ENCODE peak calls at places on chromosome 14, in seven cellular contexts. X is neural progenitor cell; I is breast epithelium; G is Peyer's patch; S is CD8-positive, alpha-beta memory T cell; Z is psoas muscle; D is Caco-2. B is an unnamed sample.

GRCh38 chr14:22887990-22888378 is 5.0 kb downstream of the REM2 start:
- DNase-seq in S (no peak), X (no peak), G (peak; percentile 83), D (no peak), I (no peak), Z (no peak), B (no peak)

GRCh38 chr14:21894003-21894897 is 220.6 kb upstream of the OR4E1 start:
- DNase-seq in S (peak; percentile 63), I (no peak), D (no peak), X (peak; percentile 52), G (peak; percentile 21), Z (no peak), B (peak; percentile 25)

GRCh38 chr14:65594153-65594881 is 181.8 kb downstream of the FUT8 start:
- DNase-seq in S (no peak), G (no peak), X (peak; percentile 48), Z (no peak), I (no peak), D (peak; percentile 48), B (no peak)

GRCh38 chr14:54374117-54374884 is 22.5 kb upstream of the CDKN3 start:
- DNase-seq in X (no peak), I (no peak), Z (no peak), S (no peak), G (no peak), D (no peak), B (no peak)

GRCh38 chr14:93135399-93135798 is 19.7 kb upstream of the ITPK1 start:
- DNase-seq in I (peak; percentile 24), D (no peak), S (no peak), X (no peak), Z (peak; percentile 8), G (no peak), B (no peak)

GRCh38 chr14:29169408-29169807 is 402.8 kb downstream of the FOXG1 start:
- DNase-seq in S (no peak), D (no peak), I (no peak), X (no peak), G (no peak), Z (no peak), B (no peak)

GRCh38 chr14:99944241-99944651 is 121.0 kb upstream of the EVL start:
- DNase-seq in S (no peak), X (no peak), D (no peak), Z (no peak), G (no peak), I (no peak), B (no peak)

GRCh38 chr14:25622752-25623151 is 572.8 kb upstream of the STXBP6 start:
- DNase-seq in X (no peak), D (no peak), I (no peak), S (no peak), G (no peak), Z (no peak), B (no peak)

GRCh38 chr14:94173471-94173884 is 644 bp upstream of the PPP4R4 start:
- DNase-seq in D (no peak), G (no peak), Z (no peak), S (no peak), I (no peak), X (no peak), B (no peak)

GRCh38 chr14:100396266-100396795 is 73.2 kb downstream of the SLC25A47 start:
- DNase-seq in X (no peak), I (no peak), S (no peak), D (no peak), G (no peak), Z (no peak), B (no peak)

GRCh38 chr14:32432813-32433538 is 103.9 kb downstream of the AKAP6 start:
- DNase-seq in G (no peak), Z (no peak), X (no peak), S (no peak), I (no peak), D (no peak), B (no peak)

GRCh38 chr14:92607702-92608429 is 94.3 kb downstream of the RIN3 start:
- DNase-seq in G (no peak), I (no peak), D (no peak), Z (no peak), S (no peak), X (no peak), B (no peak)

GRCh38 chr14:96639550-96639949 is 137.4 kb downstream of the PAPOLA start:
- DNase-seq in S (no peak), Z (no peak), I (peak; percentile 1), G (no peak), D (no peak), X (no peak), B (no peak)

GRCh38 chr14:102980409-102980810 is 57.9 kb downstream of the AMN start:
- DNase-seq in S (no peak), Z (no peak), X (no peak), D (no peak), G (no peak), I (no peak), B (no peak)

GRCh38 chr14:102982852-102983470 is 60.5 kb downstream of the AMN start:
- DNase-seq in S (no peak), X (no peak), D (no peak), G (no peak), Z (no peak), I (no peak), B (no peak)

GRCh38 chr14:102985665-102986064 is 63.2 kb downstream of the AMN start:
- DNase-seq in Z (no peak), S (no peak), D (no peak), G (peak; percentile 20), X (no peak), I (no peak), B (no peak)

GRCh38 chr14:102984336-102985102 is 62.1 kb downstream of the AMN start:
- DNase-seq in S (no peak), G (no peak), D (no peak), X (no peak), Z (no peak), I (no peak), B (no peak)

DNA sequence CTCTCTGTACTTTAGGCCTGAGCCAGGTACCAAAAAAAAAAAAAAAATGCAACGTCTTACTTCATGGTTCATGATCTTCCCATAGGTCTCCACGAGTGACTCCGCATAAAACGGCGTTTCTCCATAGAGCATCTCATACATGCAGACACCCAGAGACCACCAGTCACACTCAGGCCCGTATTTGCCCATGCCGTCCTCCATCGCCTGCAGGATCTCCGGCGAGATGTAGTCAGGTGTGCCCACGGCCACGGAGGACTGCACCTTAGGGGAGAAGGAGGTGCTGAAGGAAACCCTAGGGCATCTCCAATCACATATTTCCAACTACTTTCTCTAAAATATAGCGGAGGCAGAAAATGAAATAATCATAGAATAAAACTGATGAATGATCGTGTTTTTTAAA is 61.0 kb downstream of the AMN start:
- DNase-seq in X (no peak), Z (no peak), G (no peak), I (no peak), S (no peak), D (no peak), B (no peak)
- H3K36me3 ChIP-seq in X (peaks cover 7% of the 10 kb centered on the region), Z (no peaks in the 10 kb centered on the region), G (peaks cover 89% of the 10 kb centered on the region), I (peaks cover 3% of the 10 kb centered on the region), S (no peaks in the 10 kb centered on the region), D (no peaks in the 10 kb centered on the region), B (peaks cover 2% of the 10 kb centered on the region)

DNA sequence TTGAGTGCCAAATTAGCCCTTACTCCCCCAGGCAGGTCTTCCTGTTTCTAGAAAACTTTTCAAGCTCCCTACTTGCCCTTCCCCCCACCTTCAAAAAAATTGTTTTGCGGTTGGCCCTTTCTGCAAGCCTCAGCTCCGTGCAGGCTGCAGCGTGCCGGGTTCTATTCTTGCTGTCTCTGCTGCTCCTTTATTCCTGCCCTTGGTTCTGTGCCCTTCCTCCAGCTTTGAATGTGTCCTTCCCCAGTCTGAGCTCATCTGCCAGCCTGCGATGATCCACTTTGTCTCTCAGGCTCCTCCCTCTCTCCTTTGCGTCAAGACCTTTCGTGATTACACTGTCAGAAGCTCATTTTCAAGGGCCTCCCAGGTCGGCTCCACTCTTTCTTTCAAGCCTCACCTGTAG is 98.6 kb downstream of the IRF2BPL start:
- DNase-seq in D (no peak), Z (no peak), X (no peak), I (no peak), G (peak; percentile 66), S (peak; percentile 74), B (peak; percentile 87)
- H3K4me3 ChIP-seq in D (no peak overlapping the region), Z (no peak overlapping the region), X (no peak overlapping the region), I (no peak overlapping the region), G (no peak overlapping the region), S (peak overlapping the region; percentile 27), B (peak overlapping the region; percentile 53)

DNA sequence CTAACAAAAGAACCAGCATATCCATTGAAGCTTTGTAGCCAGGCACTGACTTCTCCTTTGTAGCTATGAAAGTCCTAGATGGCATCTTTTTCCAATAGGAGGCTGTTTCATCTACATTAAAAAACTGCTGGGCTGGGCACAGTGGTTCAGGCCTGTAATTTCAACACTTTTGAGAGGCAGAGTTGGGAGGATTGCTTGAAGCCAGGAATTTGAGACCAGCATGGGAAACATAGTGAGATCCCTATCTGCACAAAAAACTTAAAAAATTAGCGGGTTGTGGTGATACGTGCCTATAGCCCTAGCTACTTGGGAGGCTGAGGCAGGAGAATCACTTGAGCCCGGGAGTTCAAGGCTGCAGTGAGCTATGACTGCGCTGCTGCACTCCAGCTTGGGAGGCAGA is 167.7 kb downstream of the CALM1 start:
- DNase-seq in S (no peak), G (no peak), X (no peak), I (no peak), Z (no peak), D (no peak), B (no peak)
- H3K4me1 ChIP-seq in S (no peaks in the 10 kb centered on the region), G (no peaks in the 10 kb centered on the region), X (peaks cover 31% of the 10 kb centered on the region), I (no peaks in the 10 kb centered on the region), Z (peaks cover 7% of the 10 kb centered on the region), D (no peaks in the 10 kb centered on the region), B (no peaks in the 10 kb centered on the region)

GRCh38 chr14:68893566-68893965 is 85.5 kb downstream of the ACTN1 start:
- DNase-seq in D (no peak), S (no peak), Z (peak; percentile 29), G (no peak), I (no peak), X (no peak), B (no peak)

GRCh38 chr14:68891851-68892660 is 87.0 kb downstream of the ACTN1 start:
- DNase-seq in I (no peak), Z (peak; percentile 44), D (no peak), G (no peak), S (no peak), X (no peak), B (no peak)

GRCh38 chr14:68894123-68894522 is 85.0 kb downstream of the ACTN1 start:
- DNase-seq in X (no peak), G (no peak), S (no peak), Z (peak; percentile 21), I (no peak), D (no peak), B (no peak)

GRCh38 chr14:68894802-68895201 is 84.3 kb downstream of the ACTN1 start:
- DNase-seq in Z (no peak), I (no peak), D (no peak), S (no peak), G (no peak), X (no peak), B (no peak)

GRCh38 chr14:68892961-68893360 is 86.1 kb downstream of the ACTN1 start:
- DNase-seq in D (no peak), X (no peak), Z (peak; percentile 8), I (no peak), S (no peak), G (no peak), B (no peak)
- H3K36me3 ChIP-seq in D (peaks cover 7% of the 10 kb centered on the region), X (no peaks in the 10 kb centered on the region), Z (no peaks in the 10 kb centered on the region), I (peaks cover 12% of the 10 kb centered on the region), S (peaks cover 20% of the 10 kb centered on the region), G (peaks cover 62% of the 10 kb centered on the region), B (peaks cover 37% of the 10 kb centered on the region)